ENCODE peak calls at places on chromosomes 12 and 14, in six cellular contexts. Q, Z, Y, A, H and T are unnamed samples.

GRCh38 chr12:92059976-92060375 is 85.7 kb downstream of the BTG1 start:
- DNase-seq in Q (no peak), Z (peak), Y (no peak), A (no peak), H (peak), T (peak)

GRCh38 chr14:93939304-93940229 is 12.4 kb downstream of the FAM181A start:
- DNase-seq in Q (peak), Z (peak), Y (no peak), A (peak), H (peak), T (peak)

GRCh38 chr12:113259499-113259953 is 38.3 kb downstream of the TPCN1 start:
- DNase-seq in Q (no peak), Z (no peak), Y (peak), A (no peak), H (peak), T (peak)

GRCh38 chr14:98501836-98502235 is 770.2 kb downstream of the BCL11B start:
- DNase-seq in Q (no peak), Z (no peak), Y (no peak), A (peak), H (no peak), T (no peak)

GRCh38 chr14:24465369-24465768 is 22.8 kb upstream of the SDR39U1 start:
- DNase-seq in Q (no peak), Z (no peak), Y (no peak), A (no peak), H (no peak), T (no peak)

GRCh38 chr12:110619534-110619953 is 5.6 kb downstream of the TCTN1 start:
- DNase-seq in Q (peak), Z (peak), Y (no peak), A (no peak), H (no peak), T (no peak)

GRCh38 chr12:12376636-12377448 is 20.0 kb downstream of the BORCS5 start:
- DNase-seq in Q (peak), Z (peak), Y (peak), A (no peak), H (peak), T (peak)

GRCh38 chr12:109580684-109581333 is 7.2 kb downstream of the MVK start:
- DNase-seq in Q (no peak), Z (no peak), Y (no peak), A (no peak), H (no peak), T (no peak)

GRCh38 chr12:95218852-95219171 is 1.2 kb downstream of the VEZT start:
- DNase-seq in Q (peak), Z (peak), Y (no peak), A (no peak), H (no peak), T (peak)

GRCh38 chr14:69921052-69921451 is 41.8 kb downstream of the SMOC1 start:
- DNase-seq in Q (no peak), Z (no peak), Y (no peak), A (no peak), H (peak), T (peak)

GRCh38 chr12:6950944-6951540 is at the start of gene PTPN6:
- DNase-seq in Q (peak), Z (no peak), Y (no peak), A (no peak), H (no peak), T (no peak)

GRCh38 chr14:100428727-100429126 is 105.6 kb downstream of the SLC25A47 start:
- DNase-seq in Q (no peak), Z (no peak), Y (no peak), A (no peak), H (peak), T (peak)

GRCh38 chr14:58107947-58108552 is 44.0 kb downstream of the ARMH4 start:
- DNase-seq in Q (peak), Z (peak), Y (peak), A (no peak), H (peak), T (peak)

GRCh38 chr12:56359851-56360767 is at the start of gene STAT2:
- DNase-seq in Q (peak), Z (peak), Y (peak), A (peak), H (peak), T (peak)

GRCh38 chr12:83472350-83472749 is 785.6 kb downstream of the TMTC2 start:
- DNase-seq in Q (no peak), Z (no peak), Y (no peak), A (no peak), H (no peak), T (no peak)

GRCh38 chr12:110266980-110267620 is 13.9 kb upstream of the ATP2A2 start:
- DNase-seq in Q (no peak), Z (peak), Y (peak), A (no peak), H (peak), T (peak)

GRCh38 chr12:83122623-83122934 is 435.9 kb downstream of the TMTC2 start:
- DNase-seq in Q (no peak), Z (no peak), Y (no peak), A (no peak), H (no peak), T (peak)

GRCh38 chr12:111248221-111248620 is 120.7 kb downstream of the PHETA1 start:
- DNase-seq in Q (no peak), Z (peak), Y (no peak), A (no peak), H (peak), T (no peak)

GRCh38 chr14:35122696-35123387 is 490 bp downstream of the PRORP start:
- DNase-seq in Q (peak), Z (peak), Y (peak), A (no peak), H (peak), T (peak)

GRCh38 chr14:22520786-22521185 is 68.2 kb downstream of the DAD1 start:
- DNase-seq in Q (no peak), Z (no peak), Y (no peak), A (no peak), H (peak), T (no peak)

GRCh38 chr14:22276913-22277816 is 311.9 kb downstream of the DAD1 start:
- DNase-seq in Q (peak), Z (peak), Y (peak), A (no peak), H (peak), T (peak)

GRCh38 chr12:90085491-90086274 is 377.0 kb upstream of the ATP2B1 start:
- DNase-seq in Q (no peak), Z (peak), Y (no peak), A (no peak), H (peak), T (peak)

GRCh38 chr14:20998674-20999366 is at the start of gene SLC39A2:
- DNase-seq in Q (no peak), Z (peak), Y (peak), A (no peak), H (peak), T (peak)

GRCh38 chr12:121820056-121820455 is 16.2 kb downstream of the SETD1B start:
- DNase-seq in Q (no peak), Z (no peak), Y (no peak), A (no peak), H (no peak), T (no peak)

GRCh38 chr12:120766569-120766965 is 40.9 kb downstream of the ACADS start:
- DNase-seq in Q (no peak), Z (no peak), Y (no peak), A (no peak), H (no peak), T (no peak)

GRCh38 chr14:69535230-69535848 is 39.3 kb downstream of the CCDC177 start:
- DNase-seq in Q (no peak), Z (peak), Y (peak), A (no peak), H (peak), T (peak)

GRCh38 chr12:31622038-31622437 is 31.1 kb upstream of the DENND5B start:
- DNase-seq in Q (no peak), Z (no peak), Y (no peak), A (no peak), H (no peak), T (no peak)

GRCh38 chr14:71752111-71752738 is 180.0 kb upstream of the RGS6 start:
- DNase-seq in Q (no peak), Z (no peak), Y (no peak), A (no peak), H (no peak), T (no peak)

GRCh38 chr14:72253503-72253902 is 321.3 kb downstream of the RGS6 start:
- DNase-seq in Q (no peak), Z (no peak), Y (no peak), A (peak), H (no peak), T (no peak)

GRCh38 chr12:25924535-25925001 is 33.9 kb upstream of the RASSF8 start:
- DNase-seq in Q (no peak), Z (peak), Y (peak), A (no peak), H (no peak), T (peak)

GRCh38 chr12:117042171-117042809 is 56.9 kb downstream of the TESC start:
- DNase-seq in Q (no peak), Z (no peak), Y (no peak), A (no peak), H (peak), T (peak)

GRCh38 chr12:4434721-4435425 is 10.7 kb downstream of the FGF6 start:
- DNase-seq in Q (no peak), Z (no peak), Y (no peak), A (no peak), H (no peak), T (no peak)

GRCh38 chr14:69695664-69696527 is 71.0 kb upstream of the SRSF5 start:
- DNase-seq in Q (peak), Z (no peak), Y (no peak), A (no peak), H (peak), T (peak)

GRCh38 chr12:94147991-94148840 is at the start of gene PLXNC1:
- DNase-seq in Q (peak), Z (no peak), Y (no peak), A (no peak), H (peak), T (peak)

DNA sequence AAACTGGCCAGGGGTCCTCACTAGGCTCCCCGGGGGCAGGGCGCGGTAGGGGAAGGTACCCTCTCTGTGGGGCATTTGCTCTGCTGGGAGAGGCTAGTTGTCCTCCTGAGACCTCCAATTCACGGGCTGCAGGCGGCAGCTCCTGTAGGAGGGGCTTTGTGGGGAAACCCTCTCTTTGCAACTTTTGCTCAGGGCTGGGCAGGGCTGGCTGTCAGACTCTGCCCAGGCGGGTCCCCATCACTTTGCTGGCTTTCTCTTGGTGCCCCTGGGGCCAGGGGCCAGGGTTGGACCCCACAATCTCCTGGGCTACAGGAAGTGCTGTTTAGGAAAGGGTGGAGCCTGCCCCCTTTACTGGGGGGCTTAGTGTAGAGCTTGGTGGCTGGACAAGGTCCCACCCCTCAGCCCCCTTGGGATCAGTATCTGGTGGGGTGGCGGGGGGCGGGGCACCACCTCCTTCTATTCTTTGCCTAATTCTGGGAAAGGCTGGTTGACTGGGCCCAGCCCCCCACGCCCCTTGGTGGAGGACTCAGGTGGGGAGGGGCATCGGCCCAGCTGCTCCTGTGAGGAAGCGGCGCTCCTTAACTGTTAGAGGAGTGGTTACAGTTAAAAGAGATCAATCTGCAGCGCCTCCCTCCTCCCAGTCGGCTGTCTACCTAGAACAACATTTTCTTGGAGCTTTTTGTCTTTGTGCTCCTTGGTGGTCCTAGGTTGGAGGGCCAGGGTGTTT is 918.7 kb downstream of the AACS start:
- DNase-seq in Q (no peak), Z (no peak), Y (no peak), A (no peak), H (no peak), T (no peak)
- H3K4me3 ChIP-seq in Q (no peak), Z (no peak), Y (no peak), A (peak), H (peak), T (peak)

GRCh38 chr14:60272177-60272576 is 23.2 kb downstream of the PPM1A start:
- DNase-seq in Q (no peak), Z (peak), Y (no peak), A (no peak), H (no peak), T (no peak)
- TF ChIP-seq CTCF in Q (peak), Z (peak), Y (no peak), A (no peak), H (no peak), T (no peak)

GRCh38 chr12:213527-213932 is 427 bp downstream of the SLC6A12 start:
- DNase-seq in Q (no peak), Z (no peak), Y (no peak), A (no peak), H (no peak), T (no peak)
- H3K4me3 ChIP-seq in Q (no peak), Z (peak), Y (no peak), A (no peak), H (no peak), T (no peak)

GRCh38 chr12:123271182-123271491 is 519 bp downstream of the CDK2AP1 start:
- DNase-seq in Q (peak), Z (peak), Y (no peak), A (no peak), H (peak), T (peak)
- TF ChIP-seq CTCF in Q (no peak), Z (peak), Y (peak), A (peak), H (peak), T (peak)

GRCh38 chr12:76562158-76562557 is 2.6 kb upstream of the OSBPL8 start:
- DNase-seq in Q (no peak), Z (no peak), Y (no peak), A (no peak), H (no peak), T (no peak)
- H3K4me3 ChIP-seq in Q (no peak), Z (no peak), Y (no peak), A (no peak), H (no peak), T (no peak)

GRCh38 chr12:125852679-125853078 is 787.4 kb downstream of the AACS start:
- DNase-seq in Q (no peak), Z (no peak), Y (no peak), A (no peak), H (no peak), T (no peak)

GRCh38 chr12:125856366-125856765 is 791.1 kb downstream of the AACS start:
- DNase-seq in Q (no peak), Z (no peak), Y (no peak), A (no peak), H (no peak), T (no peak)

GRCh38 chr12:125860672-125861288 is 795.5 kb downstream of the AACS start:
- DNase-seq in Q (no peak), Z (no peak), Y (no peak), A (no peak), H (no peak), T (no peak)

GRCh38 chr12:125853670-125854069 is 788.4 kb downstream of the AACS start:
- DNase-seq in Q (no peak), Z (no peak), Y (no peak), A (no peak), H (no peak), T (no peak)

GRCh38 chr12:125856899-125857298 is 791.7 kb downstream of the AACS start:
- DNase-seq in Q (no peak), Z (no peak), Y (no peak), A (no peak), H (no peak), T (no peak)
- TF ChIP-seq CTCF in Q (no peak), Z (no peak), Y (no peak), A (no peak), H (no peak), T (no peak)